ENCODE peak calls at places on chromosomes 16 and 17, in nine cellular contexts. A is NCI-H1694 treated with DMSO at 0.1 percent for 48 hours; U is activated gamma-delta T cell treated with anti-CD3 and anti-CD28 coated beads, Interleukin-2, amount 50 U/mL, for 16 hours; Z is LHCN-M2; M is stimulated activated CD8-positive, alpha-beta memory T cell treated with anti-CD3 and anti-CD28 coated beads, Interleukin-4, amount 100 ng/mL, for 48 hours; J is NCI-H146; S is MG63; T is anterior cingulate cortex; D is EL. E is an unnamed sample.

GRCh38 chr16:13848795-13849194 is 71.2 kb upstream of the ERCC4 start:
- DNase-seq in A (no peak), U (no peak), Z (no peak), M (no peak), J (no peak), S (no peak), T (no peak), D (no peak), E (no peak)

GRCh38 chr17:17425591-17425990 is 51.2 kb upstream of the MED9 start:
- DNase-seq in A (no peak), U (no peak), Z (no peak), M (no peak), J (no peak), S (no peak), T (no peak), D (peak), E (no peak)

GRCh38 chr17:66542967-66543525 is 240.6 kb downstream of the PRKCA start:
- DNase-seq in A (no peak), U (no peak), Z (peak), M (no peak), J (no peak), S (no peak), T (no peak), D (peak), E (no peak)

GRCh38 chr16:31428277-31428597 is at the start of gene COX6A2:
- DNase-seq in A (no peak), U (no peak), Z (peak), M (no peak), J (no peak), S (no peak), T (no peak), D (no peak), E (no peak)

GRCh38 chr17:76558210-76559095 is 18.6 kb downstream of the PRCD start:
- DNase-seq in A (peak), U (no peak), Z (peak), M (no peak), J (peak), S (no peak), T (no peak), D (peak), E (peak)

GRCh38 chr16:75202069-75202590 is 4.8 kb downstream of the CTRB2 start:
- DNase-seq in A (no peak), U (no peak), Z (no peak), M (no peak), J (no peak), S (no peak), T (no peak), D (no peak), E (no peak)

GRCh38 chr16:49492090-49492801 is 118.6 kb downstream of the C16orf78 start:
- DNase-seq in A (peak), U (no peak), Z (no peak), M (peak), J (peak), S (peak), T (no peak), D (no peak), E (no peak)

GRCh38 chr16:593807-594206 is 3.9 kb downstream of the RAB40C start:
- DNase-seq in A (no peak), U (no peak), Z (no peak), M (no peak), J (no peak), S (no peak), T (no peak), D (no peak), E (no peak)

GRCh38 chr17:8696456-8696855 is 48.2 kb downstream of the CCDC42 start:
- DNase-seq in A (no peak), U (no peak), Z (no peak), M (no peak), J (no peak), S (no peak), T (no peak), D (no peak), E (no peak)

GRCh38 chr17:57441270-57441600 is 184.9 kb downstream of the MSI2 start:
- DNase-seq in A (no peak), U (no peak), Z (no peak), M (no peak), J (no peak), S (no peak), T (no peak), D (no peak), E (no peak)

GRCh38 chr17:17420561-17421269 is 56.1 kb upstream of the MED9 start:
- DNase-seq in A (no peak), U (no peak), Z (no peak), M (no peak), J (no peak), S (no peak), T (no peak), D (no peak), E (no peak)

GRCh38 chr16:83994087-83994486 is 26.0 kb downstream of the NECAB2 start:
- DNase-seq in A (no peak), U (no peak), Z (peak), M (no peak), J (no peak), S (peak), T (no peak), D (peak), E (no peak)

GRCh38 chr16:72635104-72635503 is 412.8 kb downstream of the ZFHX3 start:
- DNase-seq in A (no peak), U (no peak), Z (no peak), M (no peak), J (no peak), S (no peak), T (no peak), D (no peak), E (no peak)

GRCh38 chr17:43085489-43085888 is 39.7 kb downstream of the BRCA1 start:
- DNase-seq in A (no peak), U (no peak), Z (peak), M (no peak), J (no peak), S (no peak), T (no peak), D (peak), E (no peak)

GRCh38 chr17:14745122-14745521 is 444.2 kb downstream of the HS3ST3B1 start:
- DNase-seq in A (no peak), U (no peak), Z (peak), M (no peak), J (no peak), S (no peak), T (no peak), D (peak), E (no peak)

GRCh38 chr16:58025351-58026138 is at the start of gene MMP15:
- DNase-seq in A (peak), U (peak), Z (peak), M (peak), J (peak), S (peak), T (no peak), D (peak), E (peak)

GRCh38 chr16:75965504-75966374 is 239.4 kb upstream of the CPHXL start:
- DNase-seq in A (no peak), U (no peak), Z (peak), M (no peak), J (peak), S (no peak), T (no peak), D (no peak), E (no peak)

GRCh38 chr16:22353188-22353919 is 21.1 kb downstream of the CDR2 start:
- DNase-seq in A (no peak), U (no peak), Z (peak), M (no peak), J (no peak), S (peak), T (no peak), D (peak), E (no peak)

GRCh38 chr17:57622886-57623433 is 122.1 kb downstream of the CCDC182 start:
- DNase-seq in A (no peak), U (no peak), Z (peak), M (no peak), J (no peak), S (peak), T (no peak), D (peak), E (no peak)

GRCh38 chr17:16380640-16381495 is at the start of gene UBB:
- DNase-seq in A (peak), U (peak), Z (peak), M (peak), J (peak), S (peak), T (peak), D (peak), E (peak)

GRCh38 chr17:45579529-45580495 is 89.3 kb upstream of the PLEKHM1 start:
- DNase-seq in A (no peak), U (no peak), Z (no peak), M (no peak), J (no peak), S (no peak), T (no peak), D (no peak), E (no peak)

GRCh38 chr16:3187798-3188674 is at the start of gene OR1F1:
- DNase-seq in A (peak), U (no peak), Z (peak), M (peak), J (peak), S (peak), T (no peak), D (peak), E (peak)

GRCh38 chr16:3383045-3383448 is 17.8 kb downstream of the ZSCAN32 start:
- DNase-seq in A (no peak), U (no peak), Z (no peak), M (no peak), J (no peak), S (no peak), T (no peak), D (no peak), E (no peak)

GRCh38 chr16:2038359-2039285 is 9.0 kb downstream of the NTHL1 start:
- DNase-seq in A (no peak), U (no peak), Z (no peak), M (no peak), J (no peak), S (no peak), T (no peak), D (no peak), E (no peak)

GRCh38 chr16:62201911-62202310 is 165.7 kb upstream of the CDH8 start:
- DNase-seq in A (no peak), U (no peak), Z (no peak), M (no peak), J (no peak), S (no peak), T (no peak), D (no peak), E (no peak)

GRCh38 chr16:85504242-85504641 is 108.9 kb upstream of the GSE1 start:
- DNase-seq in A (no peak), U (no peak), Z (no peak), M (no peak), J (no peak), S (no peak), T (no peak), D (no peak), E (no peak)

GRCh38 chr16:69481901-69482341 is 57.5 kb downstream of the CYB5B start:
- DNase-seq in A (no peak), U (no peak), Z (no peak), M (no peak), J (no peak), S (peak), T (peak), D (peak), E (no peak)

GRCh38 chr17:2057714-2058520 is 3.0 kb downstream of the HIC1 start:
- DNase-seq in A (no peak), U (no peak), Z (no peak), M (no peak), J (no peak), S (no peak), T (no peak), D (no peak), E (peak)

GRCh38 chr17:57946798-57947358 is 8.3 kb downstream of the CUEDC1 start:
- DNase-seq in A (no peak), U (no peak), Z (peak), M (no peak), J (peak), S (peak), T (no peak), D (peak), E (peak)

GRCh38 chr17:72502940-72503341 is 382.1 kb downstream of the SOX9 start:
- DNase-seq in A (no peak), U (no peak), Z (no peak), M (no peak), J (no peak), S (no peak), T (no peak), D (peak), E (no peak)

GRCh38 chr16:88896238-88897065 is 30.0 kb upstream of the PABPN1L start:
- DNase-seq in A (no peak), U (no peak), Z (no peak), M (no peak), J (no peak), S (no peak), T (no peak), D (no peak), E (no peak)

GRCh38 chr17:77572065-77572601 is 386.4 kb upstream of the TNRC6C start:
- DNase-seq in A (no peak), U (no peak), Z (no peak), M (no peak), J (no peak), S (no peak), T (no peak), D (no peak), E (no peak)

GRCh38 chr16:74585846-74586392 is 21.0 kb downstream of the GLG1 start:
- DNase-seq in A (no peak), U (no peak), Z (no peak), M (no peak), J (no peak), S (no peak), T (no peak), D (no peak), E (no peak)

GRCh38 chr17:32732296-32732642 is 144.7 kb downstream of the MYO1D start:
- DNase-seq in A (no peak), U (no peak), Z (no peak), M (no peak), J (no peak), S (no peak), T (no peak), D (no peak), E (no peak)

GRCh38 chr16:2838928-2839327 is 8.8 kb downstream of the ZG16B start:
- DNase-seq in A (peak), U (peak), Z (peak), M (peak), J (peak), S (peak), T (peak), D (peak), E (peak)

GRCh38 chr17:71269201-71269600 is 851.6 kb upstream of the SOX9 start:
- DNase-seq in A (no peak), U (no peak), Z (no peak), M (no peak), J (no peak), S (no peak), T (no peak), D (no peak), E (no peak)

GRCh38 chr16:75593308-75593707 is 27.1 kb downstream of the GABARAPL2 start:
- DNase-seq in A (no peak), U (no peak), Z (no peak), M (no peak), J (no peak), S (no peak), T (no peak), D (no peak), E (no peak)

GRCh38 chr17:39402279-39402889 is 958 bp upstream of the FBXL20 start:
- DNase-seq in A (peak), U (peak), Z (peak), M (peak), J (peak), S (peak), T (peak), D (peak), E (peak)

GRCh38 chr17:52390422-52390821 is 231.9 kb upstream of the CA10 start:
- DNase-seq in A (no peak), U (no peak), Z (no peak), M (no peak), J (no peak), S (no peak), T (no peak), D (no peak), E (no peak)

E was measured in activated CD8-positive, alpha-beta memory T cell treated with anti-CD3 and anti-CD28 coated beads, Interleukin-2, amount 10 ng/mL, durations not matched to agents 7 days and 5 days.